ENCODE peak calls at places on chromosomes 3 and 15, in eight cellular contexts. T is K562, W is esophagus muscularis mucosa, I is suprapubic skin, Y is stomach, B is sigmoid colon, G is HepG2, L is GM12878. K is an unnamed sample.
A peak's percentile ranks its signal among the peaks of the same experiment; 100 is the strongest.

GRCh38 chr3:36842275-36842674 is 77.9 kb upstream of the DCLK3 start:
- DNase-seq in T (no peak), W (no peak), I (no peak), Y (no peak), B (no peak), G (no peak), L (no peak), K (no peak)

GRCh38 chr3:165162883-165163282 is 33.3 kb downstream of the SLITRK3 start:
- DNase-seq in T (no peak), W (no peak), I (no peak), Y (no peak), B (no peak), G (no peak), L (no peak), K (no peak)

GRCh38 chr3:72997421-72997961 is 880 bp downstream of the PPP4R2 start:
- DNase-seq in T (peak; percentile 15), W (no peak), I (no peak), Y (no peak), B (no peak), G (peak; percentile 70), L (no peak), K (peak; percentile 18)

GRCh38 chr3:98733778-98734281 is 29.3 kb upstream of the ST3GAL6 start:
- DNase-seq in T (no peak), W (no peak), I (no peak), Y (no peak), B (no peak), G (peak; percentile 71), L (peak; percentile 33), K (peak; percentile 13)

GRCh38 chr3:114496021-114496434 is 202.2 kb downstream of the TIGIT start:
- DNase-seq in T (no peak), W (no peak), I (no peak), Y (no peak), B (no peak), G (peak; percentile 10), L (no peak), K (no peak)

GRCh38 chr3:123347691-123348264 is 101.1 kb downstream of the ADCY5 start:
- DNase-seq in T (no peak), W (no peak), I (peak; percentile 37), Y (no peak), B (peak; percentile 53), G (no peak), L (no peak), K (no peak)

GRCh38 chr3:38147434-38147833 is 9.0 kb downstream of the MYD88 start:
- DNase-seq in T (no peak), W (no peak), I (no peak), Y (no peak), B (no peak), G (no peak), L (no peak), K (no peak)

GRCh38 chr3:58497074-58497473 is 5.2 kb downstream of the KCTD6 start:
- DNase-seq in T (no peak), W (no peak), I (no peak), Y (no peak), B (no peak), G (no peak), L (no peak), K (no peak)

GRCh38 chr3:67459796-67460195 is 194.6 kb downstream of the SUCLG2 start:
- DNase-seq in T (no peak), W (no peak), I (no peak), Y (no peak), B (no peak), G (no peak), L (no peak), K (no peak)

GRCh38 chr15:59492389-59493377 is 54.7 kb downstream of the FAM81A start:
- DNase-seq in T (peak; percentile 31), W (no peak), I (peak; percentile 69), Y (peak; percentile 66), B (peak; percentile 69), G (peak; percentile 65), L (peak; percentile 40), K (peak; percentile 64)
- TF ChIP-seq EP300 in T (no peak), W (no peak), I (no peak), Y (no peak), B (no peak), G (no peak), L (no peak), K (no peak)

GRCh38 chr3:16884084-16884747 is 539 bp upstream of the PLCL2 start:
- DNase-seq in T (peak; percentile 65), W (no peak), I (peak; percentile 74), Y (peak; percentile 58), B (peak; percentile 77), G (no peak), L (no peak), K (peak; percentile 79)

GRCh38 chr3:16884748-16885587 is at the start of gene PLCL2:
- DNase-seq in T (peak; percentile 56), W (no peak), I (peak; percentile 70), Y (peak; percentile 50), B (peak; percentile 74), G (no peak), L (no peak), K (peak; percentile 61)

GRCh38 chr3:16887130-16887529 is 2.4 kb downstream of the PLCL2 start:
- DNase-seq in T (no peak), W (no peak), I (no peak), Y (no peak), B (no peak), G (no peak), L (no peak), K (no peak)

GRCh38 chr3:16885948-16886683 is 1.4 kb downstream of the PLCL2 start:
- DNase-seq in T (no peak), W (no peak), I (no peak), Y (no peak), B (no peak), G (no peak), L (no peak), K (no peak)

DNA sequence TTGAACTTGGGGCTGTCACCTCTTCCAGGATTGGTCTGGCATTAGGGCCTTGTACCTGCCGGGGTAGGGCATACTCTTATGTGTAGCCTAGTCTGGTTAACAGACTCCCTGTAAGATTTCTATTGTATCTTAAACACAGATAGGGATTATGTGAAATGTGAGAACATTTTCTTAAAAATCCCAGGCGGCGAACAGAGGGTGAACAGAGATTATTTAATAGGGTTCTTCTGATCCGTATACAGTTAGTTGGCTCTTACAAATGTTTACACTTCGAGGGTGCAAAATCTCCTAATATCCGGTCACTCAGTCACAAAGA is 791 bp downstream of the PLCL2 start:
- DNase-seq in T (no peak), W (no peak), I (no peak), Y (no peak), B (no peak), G (no peak), L (no peak), K (no peak)
- H3K27ac ChIP-seq in T (no peak overlapping the region), W (peak overlapping the region; percentile 85), I (peak overlapping the region; percentile 91), Y (peak overlapping the region; percentile 93), B (peak overlapping the region; percentile 77), G (no peak overlapping the region), L (peak overlapping the region; percentile 93), K (peak overlapping the region; percentile 95)

GRCh38 chr3:84961492-84962255 is 2.9 kb downstream of the CADM2 start:
- DNase-seq in T (no peak), W (no peak), I (no peak), Y (no peak), B (no peak), G (no peak), L (no peak), K (no peak)
- TF ChIP-seq POLR2AphosphoS5 in T (no peak), W (no peak), I (no peak), Y (no peak), B (no peak), G (no peak), L (no peak), K (no peak)

GRCh38 chr3:4990061-4990460 is 10.8 kb downstream of the BHLHE40 start:
- DNase-seq in T (no peak), W (no peak), I (no peak), Y (no peak), B (no peak), G (no peak), L (no peak), K (no peak)
- TF ChIP-seq EP300 in T (no peak), W (no peak), I (no peak), Y (no peak), B (no peak), G (no peak), L (no peak), K (no peak)

K was measured in transverse colon.